ENCODE peak calls at places on chromosomes 11 and 22, in five cellular contexts. One of them, this sample, is unnamed. For H3K36me3 and H3K27me3, the result is how much of the 10 kb centered on the place peaks cover.

GRCh38 chr22:30837531-30837930 is 131.0 kb downstream of the MORC2 start:
- DNase-seq in cardiac muscle cell: no peak
- DNase-seq in IMR-90: no peak
- DNase-seq in adrenal gland: no peak
- DNase-seq in uterus: no peak
- DNase-seq in this sample: no peak

GRCh38 chr11:126345759-126346585 is 9.5 kb upstream of the ST3GAL4 start:
- DNase-seq in adrenal gland: peak
- DNase-seq in uterus: peak
- DNase-seq in cardiac muscle cell: peak
- DNase-seq in IMR-90: peak
- DNase-seq in this sample: no peak

GRCh38 chr11:1756791-1757771 is 6.6 kb downstream of the CTSD start:
- DNase-seq in uterus: no peak
- DNase-seq in cardiac muscle cell: no peak
- DNase-seq in adrenal gland: peak
- DNase-seq in IMR-90: no peak
- DNase-seq in this sample: no peak

GRCh38 chr22:37559901-37560681 is at the start of gene CDC42EP1:
- DNase-seq in uterus: no peak
- DNase-seq in cardiac muscle cell: peak
- DNase-seq in IMR-90: peak
- DNase-seq in adrenal gland: peak
- DNase-seq in this sample: no peak

GRCh38 chr11:32005786-32006406 is 85.0 kb upstream of the RCN1 start:
- DNase-seq in cardiac muscle cell: peak
- DNase-seq in IMR-90: peak
- DNase-seq in uterus: no peak
- DNase-seq in adrenal gland: no peak
- DNase-seq in this sample: no peak

GRCh38 chr22:22397292-22397870 is 111.2 kb downstream of the ZNF280B start:
- DNase-seq in IMR-90: no peak
- DNase-seq in cardiac muscle cell: peak
- DNase-seq in adrenal gland: peak
- DNase-seq in uterus: no peak
- DNase-seq in this sample: no peak

GRCh38 chr11:86805873-86806310 is 5.5 kb downstream of the PRSS23 start:
- DNase-seq in cardiac muscle cell: no peak
- DNase-seq in adrenal gland: no peak
- DNase-seq in uterus: no peak
- DNase-seq in IMR-90: no peak
- DNase-seq in this sample: no peak

GRCh38 chr22:43378011-43378704 is 33.7 kb upstream of the MPPED1 start:
- DNase-seq in uterus: no peak
- DNase-seq in cardiac muscle cell: peak
- DNase-seq in adrenal gland: peak
- DNase-seq in IMR-90: peak
- DNase-seq in this sample: no peak

GRCh38 chr22:41347066-41347859 is 34.5 kb upstream of the TEF start:
- DNase-seq in adrenal gland: no peak
- DNase-seq in IMR-90: no peak
- DNase-seq in cardiac muscle cell: no peak
- DNase-seq in uterus: no peak
- DNase-seq in this sample: no peak
- H3K36me3 ChIP-seq in adrenal gland: under half
- H3K36me3 ChIP-seq in IMR-90: half or more
- H3K36me3 ChIP-seq in cardiac muscle cell: under half
- H3K36me3 ChIP-seq in uterus: under half
- H3K36me3 ChIP-seq in this sample: under half

DNA sequence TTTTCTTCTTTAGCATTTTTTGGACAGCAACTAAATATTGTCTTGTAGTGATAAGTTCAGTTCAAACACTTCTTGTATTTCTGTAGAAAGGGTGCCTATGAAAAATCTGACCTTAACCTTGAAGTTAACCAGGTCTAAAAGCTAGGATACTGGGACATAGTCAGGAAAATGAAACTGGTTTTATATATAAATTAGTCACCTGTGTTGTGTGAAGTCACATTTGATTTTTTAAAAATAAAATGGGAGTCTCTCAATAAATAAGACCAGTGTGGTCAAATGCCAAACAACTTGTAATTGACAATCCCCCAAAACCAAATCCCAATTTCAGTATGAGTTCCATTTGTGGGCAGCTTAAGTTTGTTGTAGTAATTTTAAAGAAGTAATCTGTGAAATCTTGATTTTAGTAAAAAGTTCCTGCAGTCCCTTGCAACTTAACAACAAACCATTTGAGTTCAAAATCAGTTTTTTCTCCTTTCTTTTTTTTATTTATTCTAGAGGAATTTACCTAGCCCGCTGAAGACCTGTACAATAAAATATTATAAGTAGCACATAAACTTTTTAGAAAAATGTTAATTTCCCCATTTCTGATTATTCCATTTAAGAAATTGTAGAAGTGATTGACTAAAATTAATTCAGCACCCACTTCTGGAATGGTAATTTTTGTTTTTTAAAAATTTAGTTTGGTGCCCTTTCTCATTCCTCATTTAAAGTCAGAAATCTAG is 84.4 kb upstream of the PPARA start:
- DNase-seq in uterus: no peak
- DNase-seq in adrenal gland: no peak
- DNase-seq in cardiac muscle cell: no peak
- DNase-seq in IMR-90: no peak
- DNase-seq in this sample: no peak
- H3K27me3 ChIP-seq in uterus: under half
- H3K27me3 ChIP-seq in adrenal gland: under half
- H3K27me3 ChIP-seq in cardiac muscle cell: half or more
- H3K27me3 ChIP-seq in IMR-90: under half
- H3K27me3 ChIP-seq in this sample: under half

GRCh38 chr11:61752117-61752924 is at the start of gene MYRF:
- DNase-seq in adrenal gland: peak
- DNase-seq in cardiac muscle cell: peak
- DNase-seq in uterus: no peak
- DNase-seq in IMR-90: peak
- DNase-seq in this sample: no peak
- TF ChIP-seq CTCF in adrenal gland: peak
- TF ChIP-seq CTCF in cardiac muscle cell: peak
- TF ChIP-seq CTCF in uterus: peak
- TF ChIP-seq CTCF in IMR-90: peak
- TF ChIP-seq CTCF in this sample: peak

GRCh38 chr22:29138556-29138955 is 65.7 kb downstream of the KREMEN1 start:
- DNase-seq in uterus: no peak
- DNase-seq in cardiac muscle cell: no peak
- DNase-seq in adrenal gland: no peak
- DNase-seq in IMR-90: no peak
- DNase-seq in this sample: no peak
- H3K36me3 ChIP-seq in uterus: under half
- H3K36me3 ChIP-seq in cardiac muscle cell: under half
- H3K36me3 ChIP-seq in adrenal gland: under half
- H3K36me3 ChIP-seq in IMR-90: under half
- H3K36me3 ChIP-seq in this sample: under half

GRCh38 chr11:44307340-44308099 is 2.4 kb downstream of the ALX4 start:
- DNase-seq in IMR-90: no peak
- DNase-seq in uterus: no peak
- DNase-seq in cardiac muscle cell: no peak
- DNase-seq in adrenal gland: no peak
- DNase-seq in this sample: no peak
- H3K27me3 ChIP-seq in IMR-90: half or more
- H3K27me3 ChIP-seq in uterus: under half
- H3K27me3 ChIP-seq in cardiac muscle cell: half or more
- H3K27me3 ChIP-seq in adrenal gland: half or more
- H3K27me3 ChIP-seq in this sample: under half

This sample was measured in lung.